ENCODE peak calls at places on chromosomes 3 and 15, in seven cellular contexts. One of them, this sample, is unnamed.

GRCh38 chr3:59411694-59412093 is 361.9 kb upstream of the CFAP20DC start:
- DNase-seq in effector CD8-positive, alpha-beta T cell: no peak
- DNase-seq in nephron progenitor cell: no peak
- DNase-seq in activated T-cell treated with anti-CD3 and anti-CD28 coated beads for 1 hour: no peak
- DNase-seq in stimulated activated CD4-positive, alpha-beta T cell treated with anti-CD3 and anti-CD28 coated beads, TNF-alpha, amount 100 ng/mL, for 4 hours: no peak
- DNase-seq in BJ: no peak
- DNase-seq in activated naive CD4-positive, alpha-beta T cell treated with Interleukin-2 at 50 U/mL for 16 hours: no peak
- DNase-seq in this sample: no peak

GRCh38 chr15:74780523-74780982 is 1.3 kb upstream of the CSK start:
- DNase-seq in activated T-cell treated with anti-CD3 and anti-CD28 coated beads for 1 hour: no peak
- DNase-seq in BJ: no peak
- DNase-seq in effector CD8-positive, alpha-beta T cell: no peak
- DNase-seq in nephron progenitor cell: no peak
- DNase-seq in stimulated activated CD4-positive, alpha-beta T cell treated with anti-CD3 and anti-CD28 coated beads, TNF-alpha, amount 100 ng/mL, for 4 hours: no peak
- DNase-seq in activated naive CD4-positive, alpha-beta T cell treated with Interleukin-2 at 50 U/mL for 16 hours: no peak
- DNase-seq in this sample: no peak

GRCh38 chr15:78944202-78944625 is 632 bp downstream of the CTSH start:
- DNase-seq in activated T-cell treated with anti-CD3 and anti-CD28 coated beads for 1 hour: no peak
- DNase-seq in activated naive CD4-positive, alpha-beta T cell treated with Interleukin-2 at 50 U/mL for 16 hours: no peak
- DNase-seq in BJ: no peak
- DNase-seq in effector CD8-positive, alpha-beta T cell: no peak
- DNase-seq in nephron progenitor cell: no peak
- DNase-seq in stimulated activated CD4-positive, alpha-beta T cell treated with anti-CD3 and anti-CD28 coated beads, TNF-alpha, amount 100 ng/mL, for 4 hours: no peak
- DNase-seq in this sample: no peak

GRCh38 chr15:92392462-92392861 is 1.2 kb upstream of the ST8SIA2 start:
- DNase-seq in effector CD8-positive, alpha-beta T cell: no peak
- DNase-seq in BJ: no peak
- DNase-seq in activated naive CD4-positive, alpha-beta T cell treated with Interleukin-2 at 50 U/mL for 16 hours: no peak
- DNase-seq in activated T-cell treated with anti-CD3 and anti-CD28 coated beads for 1 hour: no peak
- DNase-seq in nephron progenitor cell: peak
- DNase-seq in stimulated activated CD4-positive, alpha-beta T cell treated with anti-CD3 and anti-CD28 coated beads, TNF-alpha, amount 100 ng/mL, for 4 hours: no peak
- DNase-seq in this sample: no peak

GRCh38 chr3:29409409-29409808 is 128.5 kb downstream of the RBMS3 start:
- DNase-seq in stimulated activated CD4-positive, alpha-beta T cell treated with anti-CD3 and anti-CD28 coated beads, TNF-alpha, amount 100 ng/mL, for 4 hours: no peak
- DNase-seq in effector CD8-positive, alpha-beta T cell: no peak
- DNase-seq in activated naive CD4-positive, alpha-beta T cell treated with Interleukin-2 at 50 U/mL for 16 hours: no peak
- DNase-seq in BJ: no peak
- DNase-seq in nephron progenitor cell: no peak
- DNase-seq in activated T-cell treated with anti-CD3 and anti-CD28 coated beads for 1 hour: no peak
- DNase-seq in this sample: no peak

GRCh38 chr3:165854696-165855095 is 17.5 kb upstream of the BCHE start:
- DNase-seq in activated naive CD4-positive, alpha-beta T cell treated with Interleukin-2 at 50 U/mL for 16 hours: no peak
- DNase-seq in stimulated activated CD4-positive, alpha-beta T cell treated with anti-CD3 and anti-CD28 coated beads, TNF-alpha, amount 100 ng/mL, for 4 hours: no peak
- DNase-seq in effector CD8-positive, alpha-beta T cell: no peak
- DNase-seq in activated T-cell treated with anti-CD3 and anti-CD28 coated beads for 1 hour: no peak
- DNase-seq in BJ: no peak
- DNase-seq in nephron progenitor cell: no peak
- DNase-seq in this sample: no peak

GRCh38 chr3:50365080-50365841 is 5.9 kb upstream of the TMEM115 start:
- DNase-seq in activated T-cell treated with anti-CD3 and anti-CD28 coated beads for 1 hour: peak
- DNase-seq in nephron progenitor cell: peak
- DNase-seq in stimulated activated CD4-positive, alpha-beta T cell treated with anti-CD3 and anti-CD28 coated beads, TNF-alpha, amount 100 ng/mL, for 4 hours: peak
- DNase-seq in effector CD8-positive, alpha-beta T cell: peak
- DNase-seq in BJ: no peak
- DNase-seq in activated naive CD4-positive, alpha-beta T cell treated with Interleukin-2 at 50 U/mL for 16 hours: peak
- DNase-seq in this sample: peak

GRCh38 chr3:100438623-100438974 is 37.3 kb downstream of the LNP1 start:
- DNase-seq in stimulated activated CD4-positive, alpha-beta T cell treated with anti-CD3 and anti-CD28 coated beads, TNF-alpha, amount 100 ng/mL, for 4 hours: no peak
- DNase-seq in activated naive CD4-positive, alpha-beta T cell treated with Interleukin-2 at 50 U/mL for 16 hours: no peak
- DNase-seq in nephron progenitor cell: no peak
- DNase-seq in BJ: no peak
- DNase-seq in effector CD8-positive, alpha-beta T cell: no peak
- DNase-seq in activated T-cell treated with anti-CD3 and anti-CD28 coated beads for 1 hour: no peak
- DNase-seq in this sample: no peak

GRCh38 chr3:58608648-58609047 is 31.5 kb upstream of the FAM107A start:
- DNase-seq in nephron progenitor cell: no peak
- DNase-seq in activated T-cell treated with anti-CD3 and anti-CD28 coated beads for 1 hour: no peak
- DNase-seq in activated naive CD4-positive, alpha-beta T cell treated with Interleukin-2 at 50 U/mL for 16 hours: no peak
- DNase-seq in effector CD8-positive, alpha-beta T cell: no peak
- DNase-seq in BJ: no peak
- DNase-seq in stimulated activated CD4-positive, alpha-beta T cell treated with anti-CD3 and anti-CD28 coated beads, TNF-alpha, amount 100 ng/mL, for 4 hours: no peak
- DNase-seq in this sample: no peak

GRCh38 chr15:61173899-61174689 is 55.0 kb downstream of the RORA start:
- DNase-seq in stimulated activated CD4-positive, alpha-beta T cell treated with anti-CD3 and anti-CD28 coated beads, TNF-alpha, amount 100 ng/mL, for 4 hours: no peak
- DNase-seq in nephron progenitor cell: no peak
- DNase-seq in activated T-cell treated with anti-CD3 and anti-CD28 coated beads for 1 hour: no peak
- DNase-seq in BJ: no peak
- DNase-seq in effector CD8-positive, alpha-beta T cell: no peak
- DNase-seq in activated naive CD4-positive, alpha-beta T cell treated with Interleukin-2 at 50 U/mL for 16 hours: no peak
- DNase-seq in this sample: no peak

GRCh38 chr3:171374661-171375285 is 85.4 kb downstream of the TNIK start:
- DNase-seq in activated naive CD4-positive, alpha-beta T cell treated with Interleukin-2 at 50 U/mL for 16 hours: no peak
- DNase-seq in stimulated activated CD4-positive, alpha-beta T cell treated with anti-CD3 and anti-CD28 coated beads, TNF-alpha, amount 100 ng/mL, for 4 hours: no peak
- DNase-seq in activated T-cell treated with anti-CD3 and anti-CD28 coated beads for 1 hour: no peak
- DNase-seq in BJ: peak
- DNase-seq in nephron progenitor cell: no peak
- DNase-seq in effector CD8-positive, alpha-beta T cell: no peak
- DNase-seq in this sample: no peak

GRCh38 chr3:64340636-64341240 is 115.5 kb upstream of the PRICKLE2 start:
- DNase-seq in BJ: no peak
- DNase-seq in activated naive CD4-positive, alpha-beta T cell treated with Interleukin-2 at 50 U/mL for 16 hours: no peak
- DNase-seq in activated T-cell treated with anti-CD3 and anti-CD28 coated beads for 1 hour: no peak
- DNase-seq in nephron progenitor cell: no peak
- DNase-seq in effector CD8-positive, alpha-beta T cell: no peak
- DNase-seq in stimulated activated CD4-positive, alpha-beta T cell treated with anti-CD3 and anti-CD28 coated beads, TNF-alpha, amount 100 ng/mL, for 4 hours: no peak
- DNase-seq in this sample: no peak

GRCh38 chr3:23288286-23288685 is 85.2 kb downstream of the UBE2E2 start:
- DNase-seq in BJ: no peak
- DNase-seq in stimulated activated CD4-positive, alpha-beta T cell treated with anti-CD3 and anti-CD28 coated beads, TNF-alpha, amount 100 ng/mL, for 4 hours: no peak
- DNase-seq in activated T-cell treated with anti-CD3 and anti-CD28 coated beads for 1 hour: no peak
- DNase-seq in activated naive CD4-positive, alpha-beta T cell treated with Interleukin-2 at 50 U/mL for 16 hours: no peak
- DNase-seq in effector CD8-positive, alpha-beta T cell: no peak
- DNase-seq in nephron progenitor cell: no peak
- DNase-seq in this sample: no peak

GRCh38 chr3:188284455-188285212 is 130.7 kb downstream of the LPP start:
- DNase-seq in stimulated activated CD4-positive, alpha-beta T cell treated with anti-CD3 and anti-CD28 coated beads, TNF-alpha, amount 100 ng/mL, for 4 hours: no peak
- DNase-seq in activated naive CD4-positive, alpha-beta T cell treated with Interleukin-2 at 50 U/mL for 16 hours: peak
- DNase-seq in activated T-cell treated with anti-CD3 and anti-CD28 coated beads for 1 hour: no peak
- DNase-seq in nephron progenitor cell: no peak
- DNase-seq in effector CD8-positive, alpha-beta T cell: no peak
- DNase-seq in BJ: no peak
- DNase-seq in this sample: no peak

GRCh38 chr3:124298951-124299350 is 307.0 kb upstream of the ROPN1 start:
- DNase-seq in effector CD8-positive, alpha-beta T cell: no peak
- DNase-seq in activated T-cell treated with anti-CD3 and anti-CD28 coated beads for 1 hour: no peak
- DNase-seq in stimulated activated CD4-positive, alpha-beta T cell treated with anti-CD3 and anti-CD28 coated beads, TNF-alpha, amount 100 ng/mL, for 4 hours: no peak
- DNase-seq in nephron progenitor cell: peak
- DNase-seq in activated naive CD4-positive, alpha-beta T cell treated with Interleukin-2 at 50 U/mL for 16 hours: no peak
- DNase-seq in BJ: no peak
- DNase-seq in this sample: no peak

GRCh38 chr15:31200735-31201151 is 99.2 kb upstream of the TRPM1 start:
- DNase-seq in nephron progenitor cell: peak
- DNase-seq in activated T-cell treated with anti-CD3 and anti-CD28 coated beads for 1 hour: peak
- DNase-seq in stimulated activated CD4-positive, alpha-beta T cell treated with anti-CD3 and anti-CD28 coated beads, TNF-alpha, amount 100 ng/mL, for 4 hours: peak
- DNase-seq in effector CD8-positive, alpha-beta T cell: peak
- DNase-seq in activated naive CD4-positive, alpha-beta T cell treated with Interleukin-2 at 50 U/mL for 16 hours: peak
- DNase-seq in BJ: no peak
- DNase-seq in this sample: peak

GRCh38 chr3:69309810-69310209 is 76.1 kb downstream of the FRMD4B start:
- DNase-seq in stimulated activated CD4-positive, alpha-beta T cell treated with anti-CD3 and anti-CD28 coated beads, TNF-alpha, amount 100 ng/mL, for 4 hours: no peak
- DNase-seq in activated naive CD4-positive, alpha-beta T cell treated with Interleukin-2 at 50 U/mL for 16 hours: no peak
- DNase-seq in effector CD8-positive, alpha-beta T cell: no peak
- DNase-seq in BJ: no peak
- DNase-seq in activated T-cell treated with anti-CD3 and anti-CD28 coated beads for 1 hour: no peak
- DNase-seq in nephron progenitor cell: no peak
- DNase-seq in this sample: no peak

GRCh38 chr15:90184786-90185704 is 16.1 kb upstream of the SEMA4B start:
- DNase-seq in BJ: no peak
- DNase-seq in effector CD8-positive, alpha-beta T cell: peak
- DNase-seq in activated T-cell treated with anti-CD3 and anti-CD28 coated beads for 1 hour: peak
- DNase-seq in stimulated activated CD4-positive, alpha-beta T cell treated with anti-CD3 and anti-CD28 coated beads, TNF-alpha, amount 100 ng/mL, for 4 hours: no peak
- DNase-seq in activated naive CD4-positive, alpha-beta T cell treated with Interleukin-2 at 50 U/mL for 16 hours: peak
- DNase-seq in nephron progenitor cell: peak
- DNase-seq in this sample: peak

GRCh38 chr3:58292866-58293265 is 13.2 kb upstream of the RPP14 start:
- DNase-seq in activated T-cell treated with anti-CD3 and anti-CD28 coated beads for 1 hour: no peak
- DNase-seq in effector CD8-positive, alpha-beta T cell: no peak
- DNase-seq in stimulated activated CD4-positive, alpha-beta T cell treated with anti-CD3 and anti-CD28 coated beads, TNF-alpha, amount 100 ng/mL, for 4 hours: no peak
- DNase-seq in BJ: no peak
- DNase-seq in activated naive CD4-positive, alpha-beta T cell treated with Interleukin-2 at 50 U/mL for 16 hours: no peak
- DNase-seq in nephron progenitor cell: no peak
- DNase-seq in this sample: no peak

GRCh38 chr15:56969265-56969895 is 50.9 kb downstream of the TCF12 start:
- DNase-seq in stimulated activated CD4-positive, alpha-beta T cell treated with anti-CD3 and anti-CD28 coated beads, TNF-alpha, amount 100 ng/mL, for 4 hours: no peak
- DNase-seq in nephron progenitor cell: no peak
- DNase-seq in activated naive CD4-positive, alpha-beta T cell treated with Interleukin-2 at 50 U/mL for 16 hours: no peak
- DNase-seq in activated T-cell treated with anti-CD3 and anti-CD28 coated beads for 1 hour: no peak
- DNase-seq in BJ: no peak
- DNase-seq in effector CD8-positive, alpha-beta T cell: no peak
- DNase-seq in this sample: no peak

GRCh38 chr15:56245871-56246814 is 2.5 kb upstream of the RFX7 start:
- DNase-seq in stimulated activated CD4-positive, alpha-beta T cell treated with anti-CD3 and anti-CD28 coated beads, TNF-alpha, amount 100 ng/mL, for 4 hours: peak
- DNase-seq in effector CD8-positive, alpha-beta T cell: peak
- DNase-seq in BJ: no peak
- DNase-seq in nephron progenitor cell: peak
- DNase-seq in activated naive CD4-positive, alpha-beta T cell treated with Interleukin-2 at 50 U/mL for 16 hours: peak
- DNase-seq in activated T-cell treated with anti-CD3 and anti-CD28 coated beads for 1 hour: peak
- DNase-seq in this sample: peak

GRCh38 chr3:70606018-70606417 is 293.6 kb upstream of the MDFIC2 start:
- DNase-seq in BJ: no peak
- DNase-seq in activated naive CD4-positive, alpha-beta T cell treated with Interleukin-2 at 50 U/mL for 16 hours: no peak
- DNase-seq in nephron progenitor cell: no peak
- DNase-seq in effector CD8-positive, alpha-beta T cell: no peak
- DNase-seq in activated T-cell treated with anti-CD3 and anti-CD28 coated beads for 1 hour: no peak
- DNase-seq in stimulated activated CD4-positive, alpha-beta T cell treated with anti-CD3 and anti-CD28 coated beads, TNF-alpha, amount 100 ng/mL, for 4 hours: no peak
- DNase-seq in this sample: no peak

GRCh38 chr3:147360936-147361670 is 45.2 kb downstream of the ZIC4 start:
- DNase-seq in activated naive CD4-positive, alpha-beta T cell treated with Interleukin-2 at 50 U/mL for 16 hours: no peak
- DNase-seq in effector CD8-positive, alpha-beta T cell: no peak
- DNase-seq in nephron progenitor cell: peak
- DNase-seq in stimulated activated CD4-positive, alpha-beta T cell treated with anti-CD3 and anti-CD28 coated beads, TNF-alpha, amount 100 ng/mL, for 4 hours: no peak
- DNase-seq in activated T-cell treated with anti-CD3 and anti-CD28 coated beads for 1 hour: no peak
- DNase-seq in BJ: no peak
- DNase-seq in this sample: no peak

This sample was measured in stimulated activated naive CD4-positive, alpha-beta T cell.